ENCODE peak calls at places on chromosomes 4 and X, in ten cellular contexts. W, A, X, H, P, V, N, O, G and E are unnamed samples.

GRCh38 chrX:123830309-123830708 is 29.5 kb upstream of the XIAP start:
- DNase-seq in W (no peak), A (no peak), X (no peak), H (no peak), P (peak; percentile 68), V (no peak), N (peak; percentile 86), O (no peak), G (no peak), E (peak; percentile 53)

GRCh38 chr4:167452922-167453321 is 218.6 kb upstream of the SPOCK3 start:
- DNase-seq in W (no peak), A (no peak), X (no peak), H (no peak), P (no peak), V (no peak), N (no peak), O (no peak), G (no peak), E (no peak)

GRCh38 chr4:1718095-1718850 is 2.9 kb downstream of the TMEM129 start:
- DNase-seq in W (no peak), A (no peak), X (no peak), H (peak; percentile 67), P (no peak), V (no peak), N (peak; percentile 70), O (no peak), G (no peak), E (no peak)

GRCh38 chrX:65688403-65688881 is 21.0 kb downstream of the MSN start:
- DNase-seq in W (no peak), A (peak; percentile 28), X (no peak), H (no peak), P (no peak), V (no peak), N (no peak), O (no peak), G (no peak), E (peak; percentile 53)

GRCh38 chr4:69860007-69860406 is at the start of gene SULT1E1:
- DNase-seq in W (no peak), A (no peak), X (no peak), H (no peak), P (no peak), V (no peak), N (no peak), O (no peak), G (no peak), E (no peak)

GRCh38 chr4:109559625-109559982 is 442 bp upstream of the MCUB start:
- DNase-seq in W (no peak), A (no peak), X (peak; percentile 38), H (peak; percentile 79), P (no peak), V (peak; percentile 45), N (peak; percentile 69), O (peak; percentile 63), G (no peak), E (no peak)

GRCh38 chr4:182449186-182449880 is 206.1 kb downstream of the TENM3 start:
- DNase-seq in W (no peak), A (peak; percentile 33), X (no peak), H (no peak), P (no peak), V (peak; percentile 72), N (no peak), O (no peak), G (no peak), E (no peak)

GRCh38 chr4:73501664-73502265 is 20.2 kb downstream of the AFM start:
- DNase-seq in W (no peak), A (no peak), X (no peak), H (no peak), P (no peak), V (no peak), N (no peak), O (no peak), G (no peak), E (no peak)

GRCh38 chr4:76737180-76737579 is 160.8 kb downstream of the SOWAHB start:
- DNase-seq in W (no peak), A (no peak), X (no peak), H (no peak), P (no peak), V (no peak), N (no peak), O (no peak), G (no peak), E (no peak)

GRCh38 chr4:76736434-76736833 is 161.5 kb downstream of the SOWAHB start:
- DNase-seq in W (no peak), A (peak; percentile 77), X (no peak), H (no peak), P (no peak), V (no peak), N (no peak), O (no peak), G (no peak), E (no peak)

GRCh38 chr4:76729991-76730390 is 168.0 kb downstream of the SOWAHB start:
- DNase-seq in W (no peak), A (no peak), X (no peak), H (no peak), P (no peak), V (no peak), N (no peak), O (no peak), G (no peak), E (no peak)

GRCh38 chr4:76732246-76732645 is 165.7 kb downstream of the SOWAHB start:
- DNase-seq in W (no peak), A (no peak), X (no peak), H (no peak), P (no peak), V (peak; percentile 25), N (no peak), O (no peak), G (no peak), E (no peak)

GRCh38 chr4:76733380-76733779 is 164.6 kb downstream of the SOWAHB start:
- DNase-seq in W (no peak), A (no peak), X (no peak), H (no peak), P (no peak), V (peak; percentile 34), N (no peak), O (peak; percentile 68), G (no peak), E (no peak)
- TF ChIP-seq CTCF in W (no peak), A (peak; percentile 42), X (no peak), H (no peak), P (no peak), V (peak; percentile 59), N (peak; percentile 42), O (no peak), G (peak; percentile 35), E (peak; percentile 33)

GRCh38 chrX:110066488-110067225 is 63.7 kb downstream of the TMEM164 start:
- DNase-seq in W (no peak), A (no peak), X (no peak), H (no peak), P (no peak), V (no peak), N (no peak), O (no peak), G (no peak), E (no peak)
- TF ChIP-seq CTCF in W (no peak), A (no peak), X (no peak), H (no peak), P (no peak), V (no peak), N (no peak), O (no peak), G (no peak), E (no peak)

DNA sequence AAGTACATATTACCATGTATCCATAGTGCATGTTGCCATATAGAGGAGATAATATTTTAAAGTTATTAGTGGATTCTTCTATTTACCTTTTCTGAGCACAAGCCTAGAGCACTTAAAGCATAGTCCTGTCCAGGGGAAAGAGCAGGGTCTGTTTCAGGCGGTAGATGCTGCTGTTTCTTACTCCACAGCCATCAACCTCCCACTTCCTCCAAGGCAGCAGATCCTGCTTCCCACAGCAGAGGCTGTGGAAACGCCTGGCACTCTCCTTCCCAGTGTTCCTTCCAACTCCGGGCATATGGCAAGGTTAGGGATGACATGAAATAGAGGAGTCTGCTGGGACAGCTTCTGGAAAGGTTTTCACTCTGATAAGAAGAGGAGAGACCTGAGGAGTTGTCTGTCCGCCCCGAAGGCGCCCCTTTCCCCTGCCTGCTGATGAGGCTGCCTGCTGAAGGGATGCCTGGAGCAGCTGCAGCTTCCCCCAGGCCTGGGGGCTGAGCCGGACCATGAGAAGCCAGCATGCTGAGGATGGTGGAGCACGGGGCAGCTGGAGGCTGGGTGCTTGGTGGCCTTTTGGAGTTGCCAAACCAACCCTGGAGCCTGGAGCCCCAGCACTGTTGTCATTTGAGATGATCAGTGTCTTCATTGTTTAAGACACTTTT is 43.9 kb upstream of the SLC25A4 start:
- DNase-seq in W (no peak), A (no peak), X (no peak), H (no peak), P (no peak), V (no peak), N (no peak), O (peak; percentile 30), G (no peak), E (no peak)
- TF ChIP-seq CTCF in W (no peak), A (no peak), X (no peak), H (no peak), P (no peak), V (no peak), N (no peak), O (no peak), G (no peak), E (no peak)

DNA sequence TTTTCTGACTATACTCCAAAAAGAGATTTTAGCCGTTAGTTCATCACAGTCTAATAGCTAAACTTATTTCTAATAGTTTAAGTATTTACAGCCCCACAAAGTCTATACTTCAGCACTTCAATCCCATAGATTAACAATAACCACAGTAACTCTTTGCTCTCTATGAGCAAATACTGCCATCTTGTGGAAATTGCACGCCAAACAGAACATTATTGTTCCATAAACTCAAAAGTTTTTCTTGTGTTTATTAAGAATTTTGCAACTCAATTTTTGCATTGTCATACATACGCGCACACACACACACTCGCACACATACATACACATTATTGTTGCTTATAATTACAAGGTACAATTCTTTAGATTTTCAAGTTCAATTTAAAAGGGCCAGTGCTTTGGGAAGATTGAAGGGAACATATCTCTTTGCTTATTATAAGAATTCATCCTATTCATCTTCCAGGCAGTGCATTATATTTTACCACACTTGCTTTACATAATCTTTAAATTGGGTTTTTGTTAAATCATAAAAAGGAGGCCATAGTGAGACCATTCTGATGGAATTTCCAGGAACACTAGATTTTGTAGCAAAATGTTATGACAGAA is 63.8 kb upstream of the ATOH1 start:
- DNase-seq in W (no peak), A (peak; percentile 37), X (no peak), H (no peak), P (no peak), V (peak; percentile 30), N (no peak), O (no peak), G (no peak), E (peak; percentile 38)
- TF ChIP-seq CTCF in W (peak; percentile 58), A (peak; percentile 87), X (peak; percentile 36), H (peak; percentile 69), P (peak; percentile 71), V (peak; percentile 49), N (peak; percentile 71), O (peak; percentile 65), G (peak; percentile 92), E (peak; percentile 55)

DNA sequence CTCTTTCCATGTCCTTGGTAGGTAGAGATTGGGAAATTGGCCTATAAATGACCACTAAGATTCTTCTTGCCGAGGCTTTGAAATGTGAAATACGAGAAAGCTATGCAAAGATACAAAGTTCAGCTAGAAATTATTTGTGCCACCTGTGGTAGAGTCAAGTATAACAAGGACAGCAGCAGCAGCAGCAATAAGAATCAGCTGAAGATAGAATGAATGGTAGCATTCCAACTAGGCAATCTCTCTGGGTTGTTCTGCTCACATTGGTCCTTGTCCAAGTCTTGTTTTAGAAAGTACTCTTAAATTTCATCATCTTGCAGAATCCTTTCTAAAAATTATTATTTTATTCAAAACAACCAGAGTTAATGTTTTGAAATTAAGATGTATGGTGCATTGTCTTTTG is 67.8 kb upstream of the PCDH10 start:
- DNase-seq in W (no peak), A (peak; percentile 2), X (no peak), H (no peak), P (no peak), V (no peak), N (no peak), O (no peak), G (no peak), E (no peak)
- TF ChIP-seq CTCF in W (no peak), A (peak; percentile 19), X (no peak), H (no peak), P (no peak), V (no peak), N (no peak), O (no peak), G (peak; percentile 7), E (no peak)